ENCODE peak calls at places on chromosomes 7 and 10, in eight cellular contexts. Q is fibroblast of mammary gland, C is HFF-Myc, J is transverse colon, Z is brain microvascular endothelial cell, D is AG09309, L is neural progenitor cell, H is left ventricle myocardium inferior. I is an unnamed sample.

GRCh38 chr10:92849576-92850090 is 1.3 kb downstream of the EXOC6 start:
- DNase-seq in J (no peak), H (no peak), L (no peak), D (no peak), C (no peak), Q (no peak), Z (no peak), I (no peak)

GRCh38 chr7:142508251-142508650 is 241.0 kb upstream of the PRSS1 start:
- DNase-seq in Q (peak; percentile 23), C (no peak), L (no peak), D (no peak), H (no peak), J (peak; percentile 76), Z (no peak), I (no peak)

GRCh38 chr10:133274751-133275682 is 1.7 kb downstream of the ADAM8 start:
- DNase-seq in Q (no peak), H (no peak), D (no peak), C (no peak), Z (no peak), L (no peak), J (peak; percentile 66), I (no peak)

GRCh38 chr10:90420637-90421318 is 437.1 kb downstream of the HTR7 start:
- DNase-seq in Q (no peak), H (no peak), Z (no peak), C (no peak), L (no peak), D (no peak), J (no peak), I (no peak)

GRCh38 chr7:85052894-85053293 is 134.0 kb downstream of the SEMA3D start:
- DNase-seq in Q (no peak), C (no peak), D (no peak), Z (no peak), J (no peak), L (no peak), H (no peak), I (no peak)

GRCh38 chr10:11320809-11321520 is 290.5 kb downstream of the USP6NL start:
- DNase-seq in C (no peak), Q (no peak), J (no peak), L (no peak), D (no peak), H (no peak), Z (no peak), I (no peak)

GRCh38 chr7:126450269-126450671 is 802.5 kb downstream of the GRM8 start:
- DNase-seq in C (no peak), D (no peak), Z (peak; percentile 27), Q (no peak), H (no peak), L (no peak), J (no peak), I (no peak)

GRCh38 chr10:43958071-43958432 is 309.4 kb upstream of the ZNF32 start:
- DNase-seq in H (no peak), Z (no peak), C (no peak), L (no peak), Q (no peak), J (no peak), D (no peak), I (no peak)

GRCh38 chr10:71433983-71434744 is 37.4 kb downstream of the CDH23 start:
- DNase-seq in C (no peak), D (no peak), Z (no peak), Q (no peak), L (no peak), J (no peak), H (no peak), I (no peak)

GRCh38 chr10:119348516-119349240 is 141.3 kb downstream of the GRK5 start:
- DNase-seq in D (no peak), H (no peak), C (no peak), L (no peak), J (no peak), Q (peak; percentile 45), Z (peak; percentile 17), I (no peak)

GRCh38 chr7:150688630-150689029 is 3.1 kb downstream of the GIMAP2 start:
- DNase-seq in Z (no peak), D (no peak), C (no peak), L (no peak), Q (no peak), J (no peak), H (no peak), I (no peak)

GRCh38 chr10:84429926-84430520 is 101.6 kb downstream of the CCSER2 start:
- DNase-seq in L (peak; percentile 84), Z (peak; percentile 45), J (peak; percentile 79), D (no peak), C (peak; percentile 26), Q (peak; percentile 60), H (peak; percentile 34), I (no peak)

GRCh38 chr7:90530263-90530662 is 60.8 kb downstream of the PTTG1IP2 start:
- DNase-seq in D (peak; percentile 2), Q (peak; percentile 74), J (no peak), H (no peak), L (no peak), C (peak; percentile 14), Z (peak; percentile 60), I (no peak)

GRCh38 chr7:1922870-1923236 is 252.8 kb downstream of the ELFN1 start:
- DNase-seq in Z (no peak), H (no peak), Q (peak; percentile 53), J (no peak), D (no peak), C (no peak), L (no peak), I (no peak)

GRCh38 chr10:49000437-49001398 is 61.1 kb upstream of the LRRC18 start:
- DNase-seq in D (no peak), J (no peak), Q (no peak), H (no peak), C (no peak), L (no peak), Z (no peak), I (no peak)

GRCh38 chr7:2717293-2717904 is 29.4 kb downstream of the AMZ1 start:
- DNase-seq in C (no peak), D (no peak), Q (peak; percentile 37), Z (peak; percentile 57), H (peak; percentile 48), L (no peak), J (peak; percentile 77), I (no peak)

GRCh38 chr7:15780271-15780670 is 93.8 kb upstream of the MEOX2 start:
- DNase-seq in D (no peak), L (no peak), H (no peak), Q (peak; percentile 35), C (no peak), Z (peak; percentile 87), J (no peak), I (no peak)

GRCh38 chr7:130293521-130293920 is 560 bp downstream of the CPA4 start:
- DNase-seq in L (no peak), Z (no peak), C (no peak), J (no peak), Q (no peak), H (no peak), D (no peak), I (no peak)

GRCh38 chr10:85580585-85580984 is 786.0 kb downstream of the GRID1 start:
- DNase-seq in L (no peak), D (no peak), Z (no peak), H (no peak), Q (no peak), J (no peak), C (no peak), I (no peak)

GRCh38 chr7:4109481-4110110 is 572.5 kb upstream of the FOXK1 start:
- DNase-seq in J (no peak), H (no peak), D (no peak), Z (no peak), C (no peak), Q (no peak), L (no peak), I (no peak)

GRCh38 chr10:73161662-73162061 is 6.1 kb downstream of the ECD start:
- DNase-seq in Q (no peak), L (no peak), Z (no peak), C (no peak), D (no peak), H (no peak), J (no peak), I (no peak)

GRCh38 chr10:132506711-132507466 is 30.7 kb upstream of the INPP5A start:
- DNase-seq in J (no peak), Q (peak; percentile 79), C (peak; percentile 75), H (no peak), L (no peak), D (peak; percentile 57), Z (no peak), I (peak; percentile 33)

GRCh38 chr7:100166966-100167911 is 1.2 kb downstream of the GAL3ST4 start:
- DNase-seq in H (no peak), Q (no peak), C (no peak), L (no peak), D (no peak), J (no peak), Z (no peak), I (no peak)
- H3K4me3 ChIP-seq in H (peak overlapping the region; percentile 62), Q (no peak overlapping the region), C (peak overlapping the region; percentile 41), L (peak overlapping the region; percentile 49), D (peak overlapping the region; percentile 55), J (no peak overlapping the region), Z (no peak overlapping the region), I (no peak overlapping the region)

GRCh38 chr7:8620169-8620568 is 186.8 kb downstream of the NXPH1 start:
- DNase-seq in J (no peak), C (no peak), L (no peak), Q (no peak), Z (no peak), H (no peak), D (no peak), I (no peak)
- TF ChIP-seq CTCF in J (no peak), C (no peak), L (no peak), Q (no peak), Z (no peak), H (no peak), D (no peak), I (no peak)

DNA sequence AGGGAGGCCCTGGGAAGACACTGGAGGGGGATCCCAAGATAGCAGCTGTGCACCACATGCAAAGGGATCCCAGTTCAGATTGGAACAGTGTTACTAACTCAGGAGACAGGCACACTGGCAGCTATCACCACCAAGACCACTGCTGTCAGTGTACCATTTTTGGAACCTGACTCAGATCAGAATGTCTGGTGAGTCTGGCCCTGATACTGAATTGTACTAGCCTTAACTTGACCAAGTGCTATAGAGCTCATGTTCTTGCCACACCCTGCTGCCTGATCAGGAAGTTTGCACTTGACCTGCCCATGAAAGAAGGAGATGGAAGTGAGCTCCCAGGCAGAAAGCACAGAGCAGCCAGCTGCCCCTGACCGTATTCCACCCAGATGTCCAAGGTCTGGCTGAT is 4.8 kb upstream of the PRRT4 start:
- DNase-seq in D (no peak), Z (no peak), Q (no peak), J (no peak), L (no peak), H (no peak), C (no peak), I (no peak)
- H3K4me3 ChIP-seq in D (no peak overlapping the region), Z (no peak overlapping the region), Q (no peak overlapping the region), J (no peak overlapping the region), L (no peak overlapping the region), H (no peak overlapping the region), C (no peak overlapping the region), I (no peak overlapping the region)

DNA sequence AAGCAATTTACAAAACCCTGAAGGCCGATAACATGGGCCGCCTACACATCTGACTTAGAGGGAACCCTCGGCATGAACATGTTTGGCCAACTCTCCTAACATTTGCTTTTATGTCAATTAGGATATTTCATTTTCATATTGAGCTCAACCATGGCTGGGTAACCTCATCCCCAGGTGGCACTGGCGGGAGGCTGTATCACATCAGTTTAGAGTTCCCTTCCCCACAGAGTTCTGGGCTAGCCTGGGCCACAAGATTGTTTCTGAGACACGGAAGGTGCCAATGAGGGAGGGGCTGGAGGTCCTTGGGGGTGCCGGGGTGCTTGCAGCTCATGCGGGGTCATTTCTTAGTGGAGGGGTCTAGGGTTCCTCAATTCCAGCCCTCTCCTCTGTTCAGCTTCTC is 386.5 kb upstream of the MKI67 start:
- DNase-seq in H (no peak), J (no peak), C (no peak), Q (no peak), Z (no peak), D (no peak), L (no peak), I (no peak)
- TF ChIP-seq CTCF in H (no peak), J (no peak), C (no peak), Q (no peak), Z (no peak), D (no peak), L (no peak), I (no peak)